ENCODE peak calls at places on chromosomes 13 and 19, in nine cellular contexts. One of them, this sample, is unnamed.

GRCh38 chr19:54463531-54464043 is at the start of gene LENG9:
- DNase-seq in RWPE2: peak; percentile 99
- DNase-seq in heart left ventricle: peak; percentile 97
- DNase-seq in cardiac muscle cell: peak; percentile 100
- DNase-seq in NT2/D1: peak; percentile 98
- DNase-seq in GM23338: peak; percentile 100
- DNase-seq in aorta: peak; percentile 99
- DNase-seq in right atrium auricular region: peak; percentile 100
- DNase-seq in right cardiac atrium: peak; percentile 100
- DNase-seq in this sample: peak; percentile 99

GRCh38 chr19:489418-490196 is 6.7 kb upstream of the MADCAM1 start:
- DNase-seq in RWPE2: no peak
- DNase-seq in heart left ventricle: no peak
- DNase-seq in cardiac muscle cell: peak; percentile 42
- DNase-seq in NT2/D1: no peak
- DNase-seq in GM23338: peak; percentile 72
- DNase-seq in aorta: peak; percentile 79
- DNase-seq in right atrium auricular region: no peak
- DNase-seq in right cardiac atrium: no peak
- DNase-seq in this sample: no peak

GRCh38 chr19:39052243-39052746 is 19.9 kb upstream of the FBXO27 start:
- DNase-seq in RWPE2: no peak
- DNase-seq in heart left ventricle: peak; percentile 83
- DNase-seq in cardiac muscle cell: peak; percentile 69
- DNase-seq in NT2/D1: no peak
- DNase-seq in GM23338: peak; percentile 83
- DNase-seq in aorta: peak; percentile 74
- DNase-seq in right atrium auricular region: peak; percentile 64
- DNase-seq in right cardiac atrium: peak; percentile 54
- DNase-seq in this sample: peak; percentile 79

GRCh38 chr19:18558202-18558555 is 509 bp downstream of the KXD1 start:
- DNase-seq in RWPE2: no peak
- DNase-seq in heart left ventricle: no peak
- DNase-seq in cardiac muscle cell: no peak
- DNase-seq in NT2/D1: no peak
- DNase-seq in GM23338: no peak
- DNase-seq in aorta: no peak
- DNase-seq in right atrium auricular region: no peak
- DNase-seq in right cardiac atrium: no peak
- DNase-seq in this sample: no peak

GRCh38 chr13:79525458-79525857 is 44.5 kb downstream of the NDFIP2 start:
- DNase-seq in RWPE2: no peak
- DNase-seq in heart left ventricle: no peak
- DNase-seq in cardiac muscle cell: peak; percentile 29
- DNase-seq in NT2/D1: no peak
- DNase-seq in GM23338: no peak
- DNase-seq in aorta: no peak
- DNase-seq in right atrium auricular region: no peak
- DNase-seq in right cardiac atrium: no peak
- DNase-seq in this sample: no peak

GRCh38 chr13:80513196-80513595 is 172.3 kb upstream of the SPRY2 start:
- DNase-seq in RWPE2: no peak
- DNase-seq in heart left ventricle: no peak
- DNase-seq in cardiac muscle cell: no peak
- DNase-seq in NT2/D1: no peak
- DNase-seq in GM23338: no peak
- DNase-seq in aorta: no peak
- DNase-seq in right atrium auricular region: no peak
- DNase-seq in right cardiac atrium: no peak
- DNase-seq in this sample: no peak

GRCh38 chr19:36120092-36120983 is 5.1 kb downstream of the TBCB start:
- DNase-seq in RWPE2: no peak
- DNase-seq in heart left ventricle: no peak
- DNase-seq in cardiac muscle cell: no peak
- DNase-seq in NT2/D1: no peak
- DNase-seq in GM23338: no peak
- DNase-seq in aorta: no peak
- DNase-seq in right atrium auricular region: no peak
- DNase-seq in right cardiac atrium: no peak
- DNase-seq in this sample: no peak

GRCh38 chr19:13172335-13173128 is 22.3 kb downstream of the IER2 start:
- DNase-seq in RWPE2: peak; percentile 88
- DNase-seq in heart left ventricle: peak; percentile 89
- DNase-seq in cardiac muscle cell: peak; percentile 80
- DNase-seq in NT2/D1: no peak
- DNase-seq in GM23338: no peak
- DNase-seq in aorta: peak; percentile 95
- DNase-seq in right atrium auricular region: peak; percentile 88
- DNase-seq in right cardiac atrium: peak; percentile 86
- DNase-seq in this sample: peak; percentile 96

GRCh38 chr13:33640832-33641231 is 177.1 kb upstream of the RFC3 start:
- DNase-seq in RWPE2: no peak
- DNase-seq in heart left ventricle: no peak
- DNase-seq in cardiac muscle cell: no peak
- DNase-seq in NT2/D1: no peak
- DNase-seq in GM23338: no peak
- DNase-seq in aorta: no peak
- DNase-seq in right atrium auricular region: no peak
- DNase-seq in right cardiac atrium: no peak
- DNase-seq in this sample: no peak

GRCh38 chr13:33637978-33638743 is 179.8 kb upstream of the RFC3 start:
- DNase-seq in RWPE2: no peak
- DNase-seq in heart left ventricle: no peak
- DNase-seq in cardiac muscle cell: peak; percentile 37
- DNase-seq in NT2/D1: no peak
- DNase-seq in GM23338: peak; percentile 30
- DNase-seq in aorta: no peak
- DNase-seq in right atrium auricular region: no peak
- DNase-seq in right cardiac atrium: no peak
- DNase-seq in this sample: no peak

GRCh38 chr13:33639158-33639557 is 178.8 kb upstream of the RFC3 start:
- DNase-seq in RWPE2: no peak
- DNase-seq in heart left ventricle: no peak
- DNase-seq in cardiac muscle cell: peak; percentile 90
- DNase-seq in NT2/D1: no peak
- DNase-seq in GM23338: no peak
- DNase-seq in aorta: no peak
- DNase-seq in right atrium auricular region: peak; percentile 68
- DNase-seq in right cardiac atrium: peak; percentile 28
- DNase-seq in this sample: no peak

GRCh38 chr13:33636955-33637670 is 180.8 kb upstream of the RFC3 start:
- DNase-seq in RWPE2: no peak
- DNase-seq in heart left ventricle: no peak
- DNase-seq in cardiac muscle cell: no peak
- DNase-seq in NT2/D1: no peak
- DNase-seq in GM23338: no peak
- DNase-seq in aorta: no peak
- DNase-seq in right atrium auricular region: no peak
- DNase-seq in right cardiac atrium: no peak
- DNase-seq in this sample: no peak

DNA sequence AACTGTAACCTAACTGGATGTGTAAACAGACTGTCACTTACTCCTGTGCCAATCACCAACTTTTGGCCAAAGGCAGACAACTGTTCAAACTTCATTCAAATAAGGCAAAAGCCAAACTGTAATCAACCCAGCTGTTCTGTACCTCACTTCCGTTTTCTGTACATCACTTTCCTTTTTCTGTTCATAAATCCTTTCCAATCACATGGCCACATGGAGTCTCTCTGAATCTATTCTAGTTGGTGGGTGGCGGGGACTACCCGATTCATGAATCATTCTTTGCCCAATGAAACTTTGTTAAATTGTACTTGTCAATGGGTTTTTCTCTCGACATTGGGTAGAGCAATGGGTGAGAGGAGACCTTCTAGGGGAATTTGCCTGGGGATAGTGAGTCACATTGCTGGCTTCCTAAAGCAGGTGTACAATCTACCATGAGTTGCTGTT is 178.3 kb upstream of the RFC3 start:
- DNase-seq in RWPE2: no peak
- DNase-seq in heart left ventricle: no peak
- DNase-seq in cardiac muscle cell: no peak
- DNase-seq in NT2/D1: no peak
- DNase-seq in GM23338: no peak
- DNase-seq in aorta: no peak
- DNase-seq in right atrium auricular region: no peak
- DNase-seq in right cardiac atrium: no peak
- DNase-seq in this sample: no peak
- H3K4me1 ChIP-seq in RWPE2: peaks cover 55% of the 10 kb centered on the region
- H3K4me1 ChIP-seq in heart left ventricle: peaks cover 66% of the 10 kb centered on the region
- H3K4me1 ChIP-seq in cardiac muscle cell: no peaks in the 10 kb centered on the region
- H3K4me1 ChIP-seq in NT2/D1: peaks cover 2% of the 10 kb centered on the region
- H3K4me1 ChIP-seq in GM23338: peaks cover 56% of the 10 kb centered on the region
- H3K4me1 ChIP-seq in aorta: no peaks in the 10 kb centered on the region
- H3K4me1 ChIP-seq in right atrium auricular region: peaks cover 31% of the 10 kb centered on the region
- H3K4me1 ChIP-seq in right cardiac atrium: peaks cover 17% of the 10 kb centered on the region
- H3K4me1 ChIP-seq in this sample: peaks cover 13% of the 10 kb centered on the region

GRCh38 chr13:46663644-46664043 is 110.7 kb downstream of the LRCH1 start:
- DNase-seq in RWPE2: no peak
- DNase-seq in heart left ventricle: no peak
- DNase-seq in cardiac muscle cell: no peak
- DNase-seq in NT2/D1: no peak
- DNase-seq in GM23338: no peak
- DNase-seq in aorta: no peak
- DNase-seq in right atrium auricular region: no peak
- DNase-seq in right cardiac atrium: no peak
- DNase-seq in this sample: no peak

GRCh38 chr13:46664195-46664594 is 111.2 kb downstream of the LRCH1 start:
- DNase-seq in RWPE2: no peak
- DNase-seq in heart left ventricle: no peak
- DNase-seq in cardiac muscle cell: no peak
- DNase-seq in NT2/D1: no peak
- DNase-seq in GM23338: no peak
- DNase-seq in aorta: no peak
- DNase-seq in right atrium auricular region: no peak
- DNase-seq in right cardiac atrium: no peak
- DNase-seq in this sample: no peak

GRCh38 chr13:46666727-46667456 is 113.9 kb downstream of the LRCH1 start:
- DNase-seq in RWPE2: no peak
- DNase-seq in heart left ventricle: no peak
- DNase-seq in cardiac muscle cell: no peak
- DNase-seq in NT2/D1: peak; percentile 11
- DNase-seq in GM23338: peak; percentile 87
- DNase-seq in aorta: peak; percentile 63
- DNase-seq in right atrium auricular region: no peak
- DNase-seq in right cardiac atrium: no peak
- DNase-seq in this sample: no peak

GRCh38 chr13:46665630-46666482 is 112.9 kb downstream of the LRCH1 start:
- DNase-seq in RWPE2: no peak
- DNase-seq in heart left ventricle: no peak
- DNase-seq in cardiac muscle cell: no peak
- DNase-seq in NT2/D1: no peak
- DNase-seq in GM23338: no peak
- DNase-seq in aorta: no peak
- DNase-seq in right atrium auricular region: no peak
- DNase-seq in right cardiac atrium: no peak
- DNase-seq in this sample: no peak

GRCh38 chr13:46665243-46665629 is 112.3 kb downstream of the LRCH1 start:
- DNase-seq in RWPE2: no peak
- DNase-seq in heart left ventricle: no peak
- DNase-seq in cardiac muscle cell: no peak
- DNase-seq in NT2/D1: no peak
- DNase-seq in GM23338: no peak
- DNase-seq in aorta: no peak
- DNase-seq in right atrium auricular region: no peak
- DNase-seq in right cardiac atrium: no peak
- DNase-seq in this sample: no peak
- H3K4me1 ChIP-seq in RWPE2: peaks cover 6% of the 10 kb centered on the region
- H3K4me1 ChIP-seq in heart left ventricle: peaks cover 81% of the 10 kb centered on the region
- H3K4me1 ChIP-seq in cardiac muscle cell: peaks cover 55% of the 10 kb centered on the region
- H3K4me1 ChIP-seq in NT2/D1: no peaks in the 10 kb centered on the region
- H3K4me1 ChIP-seq in GM23338: peaks cover 51% of the 10 kb centered on the region
- H3K4me1 ChIP-seq in aorta: peaks cover 4% of the 10 kb centered on the region
- H3K4me1 ChIP-seq in right atrium auricular region: peaks cover 45% of the 10 kb centered on the region
- H3K4me1 ChIP-seq in right cardiac atrium: peaks cover 14% of the 10 kb centered on the region
- H3K4me1 ChIP-seq in this sample: peaks cover 51% of the 10 kb centered on the region

DNA sequence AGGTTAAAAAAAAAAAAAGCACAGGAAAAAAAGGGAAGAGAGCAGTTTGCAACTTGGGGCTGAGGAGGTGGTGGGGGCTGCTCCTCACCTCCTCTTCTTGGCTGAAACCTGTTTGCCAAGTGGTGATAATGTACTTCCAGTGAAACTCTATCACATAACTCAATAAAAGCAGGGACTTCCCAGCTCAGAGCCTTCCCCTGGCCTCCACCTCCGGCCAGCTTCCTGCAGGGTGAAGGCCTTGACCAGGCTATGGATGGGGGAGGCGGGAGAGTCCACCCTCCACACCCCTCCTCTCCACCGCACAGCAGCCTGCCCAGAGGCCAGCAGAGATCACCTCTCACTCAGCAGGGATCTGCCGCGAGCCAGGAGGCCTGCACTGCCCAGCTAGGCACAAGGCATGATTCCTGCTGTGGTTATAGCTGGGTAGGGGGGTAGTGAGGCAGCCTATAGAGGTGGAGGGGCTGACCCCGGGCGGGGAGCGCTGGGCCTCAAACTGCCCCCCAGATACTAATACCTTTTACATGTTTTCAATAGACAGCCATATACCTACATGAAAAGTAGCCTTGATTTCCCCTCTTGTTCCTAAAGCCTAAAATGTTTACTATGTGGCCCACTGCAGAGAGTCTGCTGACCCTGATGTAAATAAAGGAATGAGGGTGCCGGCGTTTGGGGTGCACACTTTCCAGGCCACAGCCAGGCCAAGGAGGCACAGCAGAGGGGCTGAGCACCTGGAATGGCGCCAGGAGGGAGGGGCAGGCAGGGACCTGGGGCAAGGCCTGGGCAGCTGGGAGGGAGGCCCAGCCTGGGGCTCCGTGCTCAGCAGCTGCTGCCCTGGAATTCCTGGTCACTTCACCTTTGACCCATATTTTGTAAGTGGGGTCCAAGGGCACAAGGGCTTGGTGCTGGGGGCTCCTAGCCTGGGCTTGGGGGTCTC is 10.3 kb downstream of the ZNF787 start:
- DNase-seq in RWPE2: no peak
- DNase-seq in heart left ventricle: no peak
- DNase-seq in cardiac muscle cell: peak; percentile 72
- DNase-seq in NT2/D1: no peak
- DNase-seq in GM23338: no peak
- DNase-seq in aorta: no peak
- DNase-seq in right atrium auricular region: no peak
- DNase-seq in right cardiac atrium: peak; percentile 38
- DNase-seq in this sample: peak; percentile 88
- H3K4me1 ChIP-seq in RWPE2: no peaks in the 10 kb centered on the region
- H3K4me1 ChIP-seq in heart left ventricle: peaks cover 85% of the 10 kb centered on the region
- H3K4me1 ChIP-seq in cardiac muscle cell: peaks cover 63% of the 10 kb centered on the region
- H3K4me1 ChIP-seq in NT2/D1: peaks cover 29% of the 10 kb centered on the region
- H3K4me1 ChIP-seq in GM23338: peaks cover 62% of the 10 kb centered on the region
- H3K4me1 ChIP-seq in aorta: no peaks in the 10 kb centered on the region
- H3K4me1 ChIP-seq in right atrium auricular region: peaks cover 94% of the 10 kb centered on the region
- H3K4me1 ChIP-seq in right cardiac atrium: peaks cover 24% of the 10 kb centered on the region
- H3K4me1 ChIP-seq in this sample: peaks cover 55% of the 10 kb centered on the region

DNA sequence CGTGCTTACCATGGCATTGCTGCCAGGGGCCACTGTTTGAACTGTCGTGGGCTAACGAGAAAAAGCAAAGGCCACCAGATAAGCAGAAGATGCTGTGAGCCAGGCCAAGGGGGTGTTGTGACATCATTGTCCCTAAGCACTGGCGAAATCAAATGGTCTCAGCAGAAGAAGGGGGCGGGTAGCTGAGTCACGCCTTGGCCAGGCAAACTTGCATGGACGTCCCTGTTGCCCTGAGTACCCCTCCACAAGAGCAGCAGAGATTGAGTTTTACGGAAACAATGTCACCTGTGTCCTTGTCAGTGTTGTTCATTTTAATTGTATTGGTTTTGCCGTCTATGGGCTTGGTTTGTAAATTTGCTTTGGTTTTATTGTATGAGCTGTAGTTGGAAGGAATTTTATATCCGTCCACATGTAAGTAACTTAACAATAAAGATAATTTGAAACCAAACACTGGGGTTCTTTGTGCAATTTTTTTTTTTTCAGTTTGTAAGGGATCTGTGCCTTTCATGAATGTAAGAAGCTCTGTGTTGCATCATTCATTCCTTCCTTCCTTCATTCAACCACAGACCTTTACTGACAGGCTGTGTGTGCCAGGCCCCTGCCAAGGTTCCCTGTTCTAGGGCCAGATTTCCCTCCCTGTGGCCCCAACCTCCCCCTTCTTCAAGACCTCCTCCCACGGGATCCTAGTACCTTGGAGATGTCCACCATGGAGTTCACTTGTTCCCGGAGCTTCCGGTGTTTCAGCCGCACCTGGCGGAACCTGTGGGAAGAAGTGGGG is 12.3 kb downstream of the KCNN4 start:
- DNase-seq in RWPE2: no peak
- DNase-seq in heart left ventricle: peak; percentile 58
- DNase-seq in cardiac muscle cell: peak; percentile 36
- DNase-seq in NT2/D1: no peak
- DNase-seq in GM23338: no peak
- DNase-seq in aorta: no peak
- DNase-seq in right atrium auricular region: peak; percentile 92
- DNase-seq in right cardiac atrium: peak; percentile 87
- DNase-seq in this sample: peak; percentile 31
- H3K4me1 ChIP-seq in RWPE2: peaks cover 17% of the 10 kb centered on the region
- H3K4me1 ChIP-seq in heart left ventricle: peaks cover 22% of the 10 kb centered on the region
- H3K4me1 ChIP-seq in cardiac muscle cell: no peaks in the 10 kb centered on the region
- H3K4me1 ChIP-seq in NT2/D1: peaks cover 10% of the 10 kb centered on the region
- H3K4me1 ChIP-seq in GM23338: peaks cover 6% of the 10 kb centered on the region
- H3K4me1 ChIP-seq in aorta: no peaks in the 10 kb centered on the region
- H3K4me1 ChIP-seq in right atrium auricular region: peaks cover 11% of the 10 kb centered on the region
- H3K4me1 ChIP-seq in right cardiac atrium: no peaks in the 10 kb centered on the region
- H3K4me1 ChIP-seq in this sample: no peaks in the 10 kb centered on the region